ENCODE peak calls at places on chromosomes 3 and 15, in four cellular contexts. D is AG09309, P is frontal cortex, X is left ventricle myocardium inferior. H is an unnamed sample.

GRCh38 chr3:158471639-158472294 is 99.2 kb upstream of the MLF1 start:
- DNase-seq in D (peak; percentile 97), P (no peak), X (no peak), H (no peak)

GRCh38 chr3:146783446-146783845 is 178.3 kb upstream of the PLSCR5 start:
- DNase-seq in D (no peak), P (no peak), X (no peak), H (no peak)

GRCh38 chr3:58566398-58567250 is 10.6 kb downstream of the FAM107A start:
- DNase-seq in D (no peak), P (no peak), X (no peak), H (no peak)

GRCh38 chr15:80480171-80480811 is 76.1 kb downstream of the ARNT2 start:
- DNase-seq in D (no peak), P (no peak), X (no peak), H (no peak)

GRCh38 chr15:68149059-68149458 is 56.1 kb downstream of the CALML4 start:
- DNase-seq in D (peak; percentile 4), P (no peak), X (no peak), H (no peak)

GRCh38 chr3:18618723-18619122 is 193.6 kb upstream of the SATB1 start:
- DNase-seq in D (no peak), P (no peak), X (no peak), H (no peak)

GRCh38 chr15:23416349-23417276 is 30.4 kb downstream of the GOLGA6L2 start:
- DNase-seq in D (no peak), P (no peak), X (no peak), H (no peak)

GRCh38 chr15:58924326-58924725 is 9.2 kb downstream of the SLTM start:
- DNase-seq in D (peak; percentile 34), P (no peak), X (no peak), H (no peak)

GRCh38 chr15:96054606-96055005 is 275.9 kb upstream of the NR2F2 start:
- DNase-seq in D (no peak), P (no peak), X (no peak), H (no peak)

GRCh38 chr3:195063596-195064193 is 207.3 kb downstream of the XXYLT1 start:
- DNase-seq in D (no peak), P (no peak), X (no peak), H (no peak)

GRCh38 chr3:52596658-52597265 is 60.4 kb downstream of the UQCC5 start:
- DNase-seq in D (no peak), P (peak; percentile 37), X (no peak), H (no peak)

GRCh38 chr3:161372321-161373260 is 1.3 kb upstream of the SPTSSB start:
- DNase-seq in D (no peak), P (peak; percentile 25), X (no peak), H (no peak)

GRCh38 chr3:50474717-50475116 is 28.7 kb downstream of the CACNA2D2 start:
- DNase-seq in D (no peak), P (no peak), X (no peak), H (no peak)

GRCh38 chr15:65942436-65942835 is 73.1 kb downstream of the RAB11A start:
- DNase-seq in D (no peak), P (no peak), X (no peak), H (no peak)

GRCh38 chr3:126370055-126370454 is 12.8 kb upstream of the KLF15 start:
- DNase-seq in D (no peak), P (no peak), X (no peak), H (no peak)

GRCh38 chr15:71526061-71526460 is 284.3 kb upstream of the NR2E3 start:
- DNase-seq in D (peak; percentile 29), P (no peak), X (no peak), H (no peak)

GRCh38 chr3:187919535-187919934 is 174.3 kb upstream of the BCL6 start:
- DNase-seq in D (no peak), P (no peak), X (no peak), H (no peak)